ENCODE peak calls at places on chromosomes 7 and 10, in six cellular contexts. One of them, this sample, is unnamed.

GRCh38 chr7:43058271-43059066 is 54.0 kb upstream of the HECW1 start:
- DNase-seq in GM23338: no peak
- DNase-seq in WTC11: no peak
- DNase-seq in kidney: no peak
- DNase-seq in choroid plexus epithelial cell: no peak
- DNase-seq in astrocyte: no peak
- DNase-seq in this sample: no peak

GRCh38 chr10:58802047-58802446 is 289.4 kb downstream of the BICC1 start:
- DNase-seq in WTC11: no peak
- DNase-seq in astrocyte: no peak
- DNase-seq in GM23338: peak
- DNase-seq in kidney: no peak
- DNase-seq in choroid plexus epithelial cell: no peak
- DNase-seq in this sample: no peak

GRCh38 chr10:37734971-37735370 is 122.4 kb downstream of the ZNF248 start:
- DNase-seq in astrocyte: no peak
- DNase-seq in GM23338: no peak
- DNase-seq in kidney: no peak
- DNase-seq in WTC11: no peak
- DNase-seq in choroid plexus epithelial cell: peak
- DNase-seq in this sample: no peak

GRCh38 chr7:135334830-135335543 is 101.3 kb downstream of the STRA8 start:
- DNase-seq in astrocyte: no peak
- DNase-seq in GM23338: no peak
- DNase-seq in kidney: no peak
- DNase-seq in choroid plexus epithelial cell: no peak
- DNase-seq in WTC11: no peak
- DNase-seq in this sample: no peak

GRCh38 chr10:1962025-1962424 is 224.7 kb upstream of the ADARB2 start:
- DNase-seq in GM23338: peak
- DNase-seq in choroid plexus epithelial cell: no peak
- DNase-seq in astrocyte: no peak
- DNase-seq in WTC11: no peak
- DNase-seq in kidney: no peak
- DNase-seq in this sample: no peak

GRCh38 chr7:1301054-1301811 is 68.6 kb downstream of the UNCX start:
- DNase-seq in GM23338: no peak
- DNase-seq in astrocyte: no peak
- DNase-seq in choroid plexus epithelial cell: no peak
- DNase-seq in WTC11: no peak
- DNase-seq in kidney: peak
- DNase-seq in this sample: peak

GRCh38 chr10:17229016-17229716 is 1.1 kb downstream of the VIM start:
- DNase-seq in WTC11: peak
- DNase-seq in choroid plexus epithelial cell: peak
- DNase-seq in GM23338: peak
- DNase-seq in kidney: peak
- DNase-seq in astrocyte: peak
- DNase-seq in this sample: peak

GRCh38 chr10:60821661-60822060 is 43.4 kb downstream of the CDK1 start:
- DNase-seq in astrocyte: peak
- DNase-seq in WTC11: no peak
- DNase-seq in kidney: no peak
- DNase-seq in choroid plexus epithelial cell: no peak
- DNase-seq in GM23338: no peak
- DNase-seq in this sample: no peak

GRCh38 chr7:2863461-2864066 is 19.5 kb upstream of the GNA12 start:
- DNase-seq in astrocyte: peak
- DNase-seq in kidney: peak
- DNase-seq in choroid plexus epithelial cell: peak
- DNase-seq in GM23338: peak
- DNase-seq in WTC11: peak
- DNase-seq in this sample: no peak

GRCh38 chr7:116431783-116432182 is 67.8 kb upstream of the CAV2 start:
- DNase-seq in kidney: no peak
- DNase-seq in choroid plexus epithelial cell: no peak
- DNase-seq in astrocyte: no peak
- DNase-seq in GM23338: no peak
- DNase-seq in WTC11: no peak
- DNase-seq in this sample: no peak

GRCh38 chr10:101895781-101896180 is 52.2 kb upstream of the KCNIP2 start:
- DNase-seq in choroid plexus epithelial cell: no peak
- DNase-seq in WTC11: no peak
- DNase-seq in GM23338: no peak
- DNase-seq in astrocyte: no peak
- DNase-seq in kidney: no peak
- DNase-seq in this sample: no peak

GRCh38 chr7:152865461-152865860 is 105.9 kb downstream of the ACTR3B start:
- DNase-seq in GM23338: no peak
- DNase-seq in astrocyte: no peak
- DNase-seq in WTC11: no peak
- DNase-seq in choroid plexus epithelial cell: no peak
- DNase-seq in kidney: peak
- DNase-seq in this sample: no peak

DNA sequence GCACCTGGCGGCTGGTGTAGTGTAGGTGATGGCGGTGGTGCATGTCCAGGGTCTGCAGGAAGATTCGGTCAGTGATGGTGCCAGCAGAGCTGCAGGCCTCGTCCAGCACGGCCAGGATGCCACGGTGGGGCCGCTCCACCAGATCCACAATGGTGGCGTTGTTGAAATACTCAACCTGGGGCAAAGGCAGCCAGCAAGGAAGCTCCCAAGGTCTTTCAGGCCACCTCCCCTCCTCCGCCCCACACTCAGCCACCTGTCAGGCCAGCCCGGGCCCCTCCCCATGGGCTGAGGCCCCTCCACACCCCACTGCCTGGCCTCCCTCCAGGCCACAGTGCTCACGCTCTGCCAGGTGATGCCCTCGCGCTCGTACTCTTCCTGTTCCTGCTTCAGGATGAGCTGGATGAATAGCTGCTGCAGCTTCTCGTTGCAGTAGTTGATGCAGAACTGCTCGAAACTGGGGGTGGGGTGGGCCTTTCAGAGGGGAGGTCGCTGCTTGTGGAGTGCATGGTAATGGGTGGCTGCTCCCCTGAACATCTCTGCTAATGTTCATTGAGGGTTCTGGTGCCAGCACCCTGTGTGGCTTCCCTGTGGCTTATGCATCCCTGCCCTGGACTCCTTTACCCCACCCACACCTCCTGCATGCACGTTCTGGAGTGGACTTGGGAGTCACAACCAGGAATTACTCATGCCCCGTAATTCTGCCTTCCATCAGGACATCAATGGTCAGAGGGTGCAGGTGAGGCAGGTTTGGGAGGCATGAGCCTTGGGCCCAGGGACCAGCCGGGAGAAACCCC is 8.9 kb downstream of the MYO1G start:
- DNase-seq in kidney: peak
- DNase-seq in WTC11: no peak
- DNase-seq in GM23338: no peak
- DNase-seq in astrocyte: no peak
- DNase-seq in choroid plexus epithelial cell: no peak
- DNase-seq in this sample: no peak
- TF ChIP-seq CTCF in kidney: no peak
- TF ChIP-seq CTCF in WTC11: no peak
- TF ChIP-seq CTCF in GM23338: no peak
- TF ChIP-seq CTCF in astrocyte: no peak
- TF ChIP-seq CTCF in choroid plexus epithelial cell: no peak
- TF ChIP-seq CTCF in this sample: no peak

GRCh38 chr7:136874393-136875032 is 6.1 kb downstream of the CHRM2 start:
- DNase-seq in choroid plexus epithelial cell: peak
- DNase-seq in kidney: no peak
- DNase-seq in astrocyte: peak
- DNase-seq in GM23338: peak
- DNase-seq in WTC11: no peak
- DNase-seq in this sample: no peak
- TF ChIP-seq CTCF in choroid plexus epithelial cell: peak
- TF ChIP-seq CTCF in kidney: no peak
- TF ChIP-seq CTCF in astrocyte: peak
- TF ChIP-seq CTCF in GM23338: peak
- TF ChIP-seq CTCF in WTC11: peak
- TF ChIP-seq CTCF in this sample: peak

GRCh38 chr7:21304836-21305235 is 123.0 kb upstream of the SP4 start:
- DNase-seq in WTC11: no peak
- DNase-seq in choroid plexus epithelial cell: no peak
- DNase-seq in astrocyte: no peak
- DNase-seq in GM23338: peak
- DNase-seq in kidney: no peak
- DNase-seq in this sample: no peak

GRCh38 chr7:21305455-21306235 is 122.2 kb upstream of the SP4 start:
- DNase-seq in astrocyte: no peak
- DNase-seq in GM23338: no peak
- DNase-seq in WTC11: no peak
- DNase-seq in kidney: no peak
- DNase-seq in choroid plexus epithelial cell: no peak
- DNase-seq in this sample: no peak

GRCh38 chr7:21299766-21300165 is 128.1 kb upstream of the SP4 start:
- DNase-seq in GM23338: no peak
- DNase-seq in choroid plexus epithelial cell: no peak
- DNase-seq in kidney: no peak
- DNase-seq in astrocyte: no peak
- DNase-seq in WTC11: no peak
- DNase-seq in this sample: no peak

GRCh38 chr7:21300692-21301091 is 127.2 kb upstream of the SP4 start:
- DNase-seq in GM23338: peak
- DNase-seq in kidney: no peak
- DNase-seq in astrocyte: no peak
- DNase-seq in choroid plexus epithelial cell: peak
- DNase-seq in WTC11: no peak
- DNase-seq in this sample: no peak
- TF ChIP-seq CTCF in GM23338: peak
- TF ChIP-seq CTCF in kidney: no peak
- TF ChIP-seq CTCF in astrocyte: peak
- TF ChIP-seq CTCF in choroid plexus epithelial cell: peak
- TF ChIP-seq CTCF in WTC11: no peak
- TF ChIP-seq CTCF in this sample: no peak

GRCh38 chr7:94779070-94779469 is 123.1 kb upstream of the SGCE start:
- DNase-seq in GM23338: no peak
- DNase-seq in WTC11: no peak
- DNase-seq in choroid plexus epithelial cell: peak
- DNase-seq in kidney: no peak
- DNase-seq in astrocyte: no peak
- DNase-seq in this sample: no peak
- TF ChIP-seq CTCF in GM23338: no peak
- TF ChIP-seq CTCF in WTC11: no peak
- TF ChIP-seq CTCF in choroid plexus epithelial cell: no peak
- TF ChIP-seq CTCF in kidney: no peak
- TF ChIP-seq CTCF in astrocyte: no peak
- TF ChIP-seq CTCF in this sample: no peak

DNA sequence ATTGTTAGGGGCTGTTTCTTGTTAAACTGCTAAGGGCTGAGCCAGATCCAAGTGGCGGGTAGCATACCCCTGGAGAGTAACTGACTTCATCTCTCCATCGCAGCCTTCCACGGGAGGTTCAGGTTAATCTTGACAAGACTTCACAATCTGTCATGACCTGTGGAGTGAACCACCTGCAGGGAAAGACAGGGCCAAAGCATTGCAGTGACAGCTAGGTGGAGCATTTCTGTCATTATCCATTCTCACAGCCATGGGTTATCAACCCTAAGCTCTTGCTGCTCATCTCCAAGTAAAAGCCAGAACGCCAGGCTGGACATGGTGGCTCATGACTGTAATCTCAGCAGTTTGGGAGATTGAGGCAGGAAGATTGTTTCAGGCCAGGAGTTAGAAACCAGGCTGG is 17.2 kb downstream of the ABCC2 start:
- DNase-seq in kidney: no peak
- DNase-seq in GM23338: peak
- DNase-seq in astrocyte: no peak
- DNase-seq in choroid plexus epithelial cell: no peak
- DNase-seq in WTC11: no peak
- DNase-seq in this sample: no peak
- TF ChIP-seq CTCF in kidney: no peak
- TF ChIP-seq CTCF in GM23338: no peak
- TF ChIP-seq CTCF in astrocyte: no peak
- TF ChIP-seq CTCF in choroid plexus epithelial cell: no peak
- TF ChIP-seq CTCF in WTC11: no peak
- TF ChIP-seq CTCF in this sample: no peak

This sample was measured in nephron progenitor cell.